ENCODE peak calls at places on chromosomes 13 and 19, in seven cellular contexts. R is IMR-90, G is body of pancreas, J is HCT116, A is right lobe of liver, L is heart left ventricle, M is K562. B is an unnamed sample.

GRCh38 chr13:44198826-44199225 is 174.8 kb upstream of the SERP2 start:
- ATAC-seq in G (no peak), M (no peak), J (peak; percentile 86), L (peak; percentile 19), R (no peak), A (no peak), B (no peak)

GRCh38 chr19:5245631-5246553 is 94.7 kb downstream of the PTPRS start:
- ATAC-seq in R (no peak), M (peak; percentile 42), A (no peak), J (no peak), L (no peak), G (no peak), B (no peak)

GRCh38 chr13:110306340-110306959 is 507 bp downstream of the COL4A1 start:
- ATAC-seq in M (no peak), G (no peak), R (no peak), J (no peak), A (no peak), L (peak; percentile 1), B (no peak)

GRCh38 chr19:47417746-47418594 is 1.4 kb downstream of the MEIS3 start:
- ATAC-seq in J (no peak), G (no peak), M (no peak), R (peak; percentile 4), L (no peak), A (no peak), B (no peak)

GRCh38 chr13:98222816-98223215 is 45.7 kb upstream of the RNF113B start:
- ATAC-seq in L (no peak), R (no peak), J (no peak), G (no peak), A (no peak), M (peak; percentile 86), B (no peak)

GRCh38 chr13:40503966-40504591 is 162.4 kb downstream of the FOXO1 start:
- ATAC-seq in R (no peak), J (no peak), M (no peak), L (peak; percentile 73), G (peak; percentile 59), A (peak; percentile 92), B (peak; percentile 38)

GRCh38 chr13:28622286-28622685 is 36.6 kb upstream of the POMP start:
- ATAC-seq in J (no peak), G (no peak), A (peak; percentile 54), M (no peak), L (peak; percentile 82), R (no peak), B (peak; percentile 66)

GRCh38 chr19:35742121-35742724 is at the start of gene IGFLR1:
- ATAC-seq in R (no peak), G (no peak), J (no peak), A (no peak), L (no peak), M (no peak), B (no peak)

GRCh38 chr19:12890787-12891552 is at the start of gene GCDH:
- ATAC-seq in G (peak; percentile 97), R (peak; percentile 99), J (peak; percentile 95), L (peak; percentile 97), M (peak; percentile 91), A (peak; percentile 97), B (peak; percentile 99)

GRCh38 chr19:46925548-46925950 is 64.8 kb downstream of the ARHGAP35 start:
- ATAC-seq in J (peak; percentile 73), G (peak; percentile 62), A (peak; percentile 72), M (no peak), R (no peak), L (peak; percentile 47), B (no peak)

GRCh38 chr13:99208845-99209527 is 8.3 kb downstream of the UBAC2 start:
- ATAC-seq in M (no peak), R (no peak), L (peak; percentile 35), A (no peak), G (no peak), J (no peak), B (no peak)

GRCh38 chr13:99124695-99125334 is 75.8 kb upstream of the UBAC2 start:
- ATAC-seq in L (peak; percentile 50), A (no peak), J (peak; percentile 58), R (peak; percentile 48), M (no peak), G (no peak), B (peak; percentile 53)

GRCh38 chr13:28429685-28430290 is 65.1 kb downstream of the FLT1 start:
- ATAC-seq in G (no peak), J (no peak), L (no peak), A (no peak), M (no peak), R (peak; percentile 80), B (no peak)

GRCh38 chr13:48235814-48236135 is 2.8 kb downstream of the ITM2B start:
- ATAC-seq in M (no peak), R (no peak), G (no peak), J (no peak), A (no peak), L (no peak), B (no peak)

GRCh38 chr19:23415561-23416191 is 20.4 kb upstream of the ZNF91 start:
- ATAC-seq in G (no peak), L (peak; percentile 93), J (no peak), R (peak; percentile 92), M (no peak), A (peak; percentile 47), B (no peak)

DNA sequence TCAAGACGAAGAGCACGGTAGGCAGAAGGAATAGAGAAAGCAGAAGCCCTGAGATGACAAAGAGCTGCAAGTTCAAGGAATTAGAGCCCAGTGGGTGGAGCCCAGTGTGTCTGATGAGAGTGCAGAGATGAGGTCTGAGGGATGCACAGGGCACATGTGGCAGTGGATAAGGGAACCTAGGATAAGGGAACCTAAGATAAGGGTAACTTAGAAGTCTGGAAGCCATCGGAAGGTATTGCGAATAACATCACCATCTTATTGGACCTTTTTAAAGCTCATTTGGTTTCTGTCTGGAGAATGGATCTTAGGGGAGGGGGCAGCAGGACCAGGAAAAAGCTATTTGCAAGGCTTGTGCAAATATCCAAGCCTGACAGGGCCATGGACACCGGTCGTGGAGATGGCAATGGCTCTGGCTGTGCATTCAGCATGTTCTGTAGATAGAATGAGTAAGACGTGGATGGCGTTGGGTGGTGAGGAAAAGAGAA is 1.3 kb downstream of the FPR3 start:
- ATAC-seq in L (no peak), R (no peak), J (no peak), A (peak; percentile 5), M (peak; percentile 82), G (no peak), B (no peak)
- TF ChIP-seq POLR2A in L (peak; percentile 38), R (no peak), J (no peak), A (peak; percentile 50), M (peak; percentile 59), G (peak; percentile 23), B (no peak)

DNA sequence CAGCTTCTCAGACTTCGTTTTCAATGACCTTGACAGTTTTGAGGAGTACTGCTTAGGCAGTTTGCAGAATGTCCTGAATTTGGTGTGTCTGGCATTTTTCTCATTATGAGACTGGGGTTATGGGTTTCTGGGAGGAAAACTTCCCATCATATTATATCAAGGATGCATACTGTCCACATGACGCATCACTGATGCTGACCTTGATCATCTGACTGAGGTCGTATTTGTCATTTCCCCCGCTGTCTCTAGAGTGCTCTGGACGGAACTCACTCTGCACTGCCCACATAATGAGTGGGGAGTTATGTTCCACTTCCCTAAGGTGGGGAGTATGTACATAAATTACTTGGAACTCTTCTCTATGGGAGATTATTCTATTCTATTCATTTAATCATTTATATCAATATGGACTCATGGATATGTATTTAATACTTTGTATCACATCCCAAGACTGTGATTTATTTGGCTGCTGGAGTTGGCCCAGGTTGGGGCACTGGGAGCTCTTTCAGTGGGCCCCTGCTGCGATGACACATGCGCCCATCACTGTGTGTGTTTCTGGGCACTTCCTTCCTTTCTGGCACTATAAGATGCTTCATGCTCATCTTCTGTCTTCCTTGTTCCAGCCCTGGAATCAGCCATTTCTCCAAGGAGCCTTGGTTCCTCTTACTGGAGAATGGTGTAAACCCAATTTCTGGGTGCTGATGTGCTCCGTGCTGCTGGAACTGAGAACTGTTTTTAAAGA is 138.6 kb downstream of the MIPEP start:
- ATAC-seq in J (no peak), L (no peak), G (no peak), R (no peak), M (no peak), A (no peak), B (no peak)
- H3K4me3 ChIP-seq in J (no peak overlapping the region), L (no peak overlapping the region), G (no peak overlapping the region), R (no peak overlapping the region), M (no peak overlapping the region), A (no peak overlapping the region), B (no peak overlapping the region)

DNA sequence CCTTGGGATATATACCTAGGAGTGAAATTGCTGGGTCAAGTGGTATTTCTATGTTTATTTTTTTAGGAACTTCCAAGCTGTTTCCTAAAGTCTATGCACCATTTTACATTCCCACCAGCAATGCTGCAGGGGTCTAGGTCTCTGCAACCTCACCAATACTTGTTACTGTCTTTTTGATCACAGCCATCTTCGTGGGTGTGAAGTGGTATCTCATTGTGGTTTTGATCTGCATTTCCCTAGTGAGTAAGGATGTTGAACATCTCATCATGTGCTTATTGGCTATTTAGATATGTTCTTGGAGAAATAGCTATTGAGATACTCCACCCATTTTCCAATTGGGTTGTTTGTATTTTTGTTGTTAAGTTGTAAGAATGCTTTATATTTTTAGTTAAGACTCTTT is 2.7 kb downstream of the OR10H2 start:
- ATAC-seq in M (no peak), L (no peak), A (no peak), R (no peak), G (no peak), J (no peak), B (no peak)
- H3K9me3 ChIP-seq in M (no peaks in the 10 kb centered on the region), L (peaks cover 13% of the 10 kb centered on the region), A (no peaks in the 10 kb centered on the region), R (peaks cover 21% of the 10 kb centered on the region), G (no peaks in the 10 kb centered on the region), J (no peaks in the 10 kb centered on the region), B (no peaks in the 10 kb centered on the region)

GRCh38 chr13:106561551-106562170 is 6.3 kb downstream of the ARGLU1 start:
- ATAC-seq in J (no peak), L (peak; percentile 89), M (peak; percentile 65), R (no peak), A (peak; percentile 35), G (peak; percentile 33), B (no peak)
- TF ChIP-seq POLR2A in J (no peak), L (no peak), M (no peak), R (no peak), A (no peak), G (no peak), B (no peak)

DNA sequence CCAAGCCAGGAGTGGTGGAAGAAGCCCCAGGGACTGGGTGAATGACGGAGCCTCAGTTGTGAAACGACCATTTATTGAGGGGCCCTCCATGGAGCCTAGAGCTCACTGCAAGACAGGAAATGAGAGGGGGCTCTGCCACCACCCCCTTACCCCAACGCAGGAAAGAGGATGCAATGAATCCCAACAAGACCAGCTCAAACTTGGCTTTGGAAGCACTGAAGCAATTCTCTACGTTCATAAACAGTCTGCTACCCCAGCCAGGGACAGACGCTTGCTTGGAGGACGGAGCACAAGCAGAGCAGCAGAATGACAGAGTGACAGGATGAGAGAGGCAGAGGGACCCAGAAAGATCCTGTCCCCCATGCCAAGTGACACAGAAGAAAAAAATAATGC is 1.0 kb downstream of the PRKACA start:
- ATAC-seq in J (no peak), R (no peak), A (no peak), L (no peak), M (no peak), G (no peak), B (no peak)
- H3K4me3 ChIP-seq in J (peak overlapping the region; percentile 84), R (peak overlapping the region; percentile 74), A (peak overlapping the region; percentile 78), L (peak overlapping the region; percentile 93), M (peak overlapping the region; percentile 90), G (peak overlapping the region; percentile 90), B (peak overlapping the region; percentile 95)

GRCh38 chr13:105048685-105049084 is 1486.8 kb downstream of the EFNB2 start:
- ATAC-seq in R (no peak), L (no peak), M (no peak), G (no peak), J (no peak), A (no peak), B (no peak)
- H3K9me3 ChIP-seq in R (peaks cover 1% of the 10 kb centered on the region), L (no peaks in the 10 kb centered on the region), M (no peaks in the 10 kb centered on the region), G (no peaks in the 10 kb centered on the region), J (no peaks in the 10 kb centered on the region), A (no peaks in the 10 kb centered on the region), B (no peaks in the 10 kb centered on the region)

B was measured in gastroesophageal sphincter.